ENCODE peak calls at places on chromosomes 1 and 21, in six cellular contexts. J, T, R, I, P and Z are unnamed samples.

GRCh38 chr1:228923973-228924766 is 188.9 kb downstream of the RHOU start:
- DNase-seq in J (no peak), T (no peak), R (no peak), I (no peak), P (no peak), Z (no peak)

GRCh38 chr1:224559971-224560728 is 56.0 kb upstream of the CNIH3 start:
- DNase-seq in J (no peak), T (no peak), R (no peak), I (no peak), P (no peak), Z (no peak)

GRCh38 chr1:20153000-20153418 is 13.9 kb downstream of the PLA2G2F start:
- DNase-seq in J (no peak), T (no peak), R (peak), I (peak), P (no peak), Z (no peak)

GRCh38 chr1:203628185-203628996 is 1.8 kb downstream of the ATP2B4 start:
- DNase-seq in J (peak), T (no peak), R (peak), I (no peak), P (no peak), Z (peak)

GRCh38 chr1:84771895-84772294 is 81.6 kb upstream of the SSX2IP start:
- DNase-seq in J (no peak), T (no peak), R (no peak), I (no peak), P (no peak), Z (no peak)

GRCh38 chr1:923131-923990 is at the start of gene SAMD11:
- DNase-seq in J (peak), T (peak), R (peak), I (no peak), P (peak), Z (peak)

GRCh38 chr1:56484695-56485094 is 94.7 kb downstream of the PLPP3 start:
- DNase-seq in J (no peak), T (no peak), R (no peak), I (no peak), P (no peak), Z (no peak)

GRCh38 chr1:119912963-119913362 is 16.6 kb upstream of the ADAM30 start:
- DNase-seq in J (no peak), T (no peak), R (no peak), I (no peak), P (no peak), Z (no peak)

GRCh38 chr1:214718724-214719123 is 115.7 kb downstream of the CENPF start:
- DNase-seq in J (no peak), T (no peak), R (no peak), I (no peak), P (no peak), Z (no peak)

GRCh38 chr1:234545512-234546386 is 64.2 kb downstream of the IRF2BP2 start:
- DNase-seq in J (no peak), T (no peak), R (no peak), I (no peak), P (no peak), Z (no peak)

GRCh38 chr1:2277741-2278488 is 49.8 kb downstream of the SKI start:
- DNase-seq in J (no peak), T (no peak), R (peak), I (no peak), P (no peak), Z (no peak)

GRCh38 chr21:45366931-45367401 is 38.0 kb upstream of the COL18A1 start:
- DNase-seq in J (no peak), T (no peak), R (peak), I (no peak), P (no peak), Z (peak)

GRCh38 chr1:164524810-164525209 is 34.2 kb upstream of the PBX1 start:
- DNase-seq in J (no peak), T (no peak), R (no peak), I (no peak), P (no peak), Z (no peak)

GRCh38 chr1:202575906-202576653 is 134.2 kb downstream of the SYT2 start:
- DNase-seq in J (no peak), T (no peak), R (no peak), I (no peak), P (no peak), Z (no peak)

GRCh38 chr1:167441222-167441621 is 77.1 kb downstream of the CD247 start:
- DNase-seq in J (no peak), T (no peak), R (no peak), I (no peak), P (no peak), Z (no peak)

GRCh38 chr21:45876381-45877159 is 105.0 kb upstream of the COL6A1 start:
- DNase-seq in J (no peak), T (no peak), R (peak), I (no peak), P (no peak), Z (no peak)

GRCh38 chr1:1777950-1778826 is at the start of gene NADK:
- DNase-seq in J (no peak), T (no peak), R (peak), I (no peak), P (peak), Z (peak)

GRCh38 chr1:15022069-15022468 is 131.5 kb upstream of the TMEM51 start:
- DNase-seq in J (no peak), T (no peak), R (no peak), I (no peak), P (no peak), Z (no peak)

GRCh38 chr1:17984510-17985085 is 123.0 kb upstream of the IGSF21 start:
- DNase-seq in J (no peak), T (peak), R (no peak), I (no peak), P (peak), Z (peak)

GRCh38 chr1:207084701-207085180 is 3.9 kb upstream of the C4BPB start:
- DNase-seq in J (peak), T (no peak), R (no peak), I (peak), P (peak), Z (peak)

GRCh38 chr1:201014816-201015200 is 8.7 kb downstream of the KIF21B start:
- DNase-seq in J (no peak), T (no peak), R (no peak), I (no peak), P (no peak), Z (no peak)

GRCh38 chr1:168636642-168637111 is 60.3 kb downstream of the XCL1 start:
- DNase-seq in J (no peak), T (no peak), R (no peak), I (no peak), P (peak), Z (no peak)

GRCh38 chr1:79079770-79080169 is 73.2 kb upstream of the ADGRL4 start:
- DNase-seq in J (no peak), T (no peak), R (peak), I (no peak), P (peak), Z (peak)